ENCODE peak calls at places on chromosomes 3 and 15, in nine cellular contexts. One of them, this sample, is unnamed.

GRCh38 chr3:37736632-37737031 is 125.0 kb upstream of the CTDSPL start:
- DNase-seq in heart left ventricle: no peak
- DNase-seq in stomach: no peak
- DNase-seq in ovary: no peak
- DNase-seq in A549: no peak
- DNase-seq in CD8-positive, alpha-beta memory T cell: no peak
- DNase-seq in cardiac muscle cell: peak; percentile 18
- DNase-seq in neural progenitor cell: no peak
- DNase-seq in AG04450: no peak
- DNase-seq in this sample: no peak

GRCh38 chr3:15359677-15360397 is 27.5 kb upstream of the SH3BP5 start:
- DNase-seq in heart left ventricle: no peak
- DNase-seq in stomach: no peak
- DNase-seq in ovary: no peak
- DNase-seq in A549: no peak
- DNase-seq in CD8-positive, alpha-beta memory T cell: no peak
- DNase-seq in cardiac muscle cell: no peak
- DNase-seq in neural progenitor cell: no peak
- DNase-seq in AG04450: no peak
- DNase-seq in this sample: no peak

GRCh38 chr15:52408823-52409222 is 113.2 kb upstream of the MYO5C start:
- DNase-seq in heart left ventricle: no peak
- DNase-seq in stomach: no peak
- DNase-seq in ovary: no peak
- DNase-seq in A549: no peak
- DNase-seq in CD8-positive, alpha-beta memory T cell: no peak
- DNase-seq in cardiac muscle cell: no peak
- DNase-seq in neural progenitor cell: no peak
- DNase-seq in AG04450: no peak
- DNase-seq in this sample: no peak

GRCh38 chr3:52196977-52197376 is 983 bp upstream of the ALAS1 start:
- DNase-seq in heart left ventricle: no peak
- DNase-seq in stomach: peak; percentile 89
- DNase-seq in ovary: peak; percentile 53
- DNase-seq in A549: no peak
- DNase-seq in CD8-positive, alpha-beta memory T cell: no peak
- DNase-seq in cardiac muscle cell: no peak
- DNase-seq in neural progenitor cell: no peak
- DNase-seq in AG04450: no peak
- DNase-seq in this sample: no peak

GRCh38 chr3:170080605-170081004 is 42.8 kb downstream of the GPR160 start:
- DNase-seq in heart left ventricle: no peak
- DNase-seq in stomach: no peak
- DNase-seq in ovary: no peak
- DNase-seq in A549: no peak
- DNase-seq in CD8-positive, alpha-beta memory T cell: no peak
- DNase-seq in cardiac muscle cell: no peak
- DNase-seq in neural progenitor cell: no peak
- DNase-seq in AG04450: no peak
- DNase-seq in this sample: no peak

GRCh38 chr3:76990606-76991005 is 49.3 kb upstream of the ROBO2 start:
- DNase-seq in heart left ventricle: no peak
- DNase-seq in stomach: no peak
- DNase-seq in ovary: no peak
- DNase-seq in A549: no peak
- DNase-seq in CD8-positive, alpha-beta memory T cell: no peak
- DNase-seq in cardiac muscle cell: no peak
- DNase-seq in neural progenitor cell: no peak
- DNase-seq in AG04450: no peak
- DNase-seq in this sample: no peak

GRCh38 chr15:100120111-100120510 is 221.7 kb downstream of the ADAMTS17 start:
- DNase-seq in heart left ventricle: no peak
- DNase-seq in stomach: no peak
- DNase-seq in ovary: no peak
- DNase-seq in A549: no peak
- DNase-seq in CD8-positive, alpha-beta memory T cell: no peak
- DNase-seq in cardiac muscle cell: no peak
- DNase-seq in neural progenitor cell: no peak
- DNase-seq in AG04450: no peak
- DNase-seq in this sample: no peak

GRCh38 chr3:51680663-51681230 is 9.7 kb downstream of the TEX264 start:
- DNase-seq in heart left ventricle: no peak
- DNase-seq in stomach: no peak
- DNase-seq in ovary: no peak
- DNase-seq in A549: no peak
- DNase-seq in CD8-positive, alpha-beta memory T cell: peak; percentile 36
- DNase-seq in cardiac muscle cell: no peak
- DNase-seq in neural progenitor cell: no peak
- DNase-seq in AG04450: no peak
- DNase-seq in this sample: no peak

GRCh38 chr15:96268421-96269204 is 61.9 kb upstream of the NR2F2 start:
- DNase-seq in heart left ventricle: no peak
- DNase-seq in stomach: no peak
- DNase-seq in ovary: no peak
- DNase-seq in A549: no peak
- DNase-seq in CD8-positive, alpha-beta memory T cell: no peak
- DNase-seq in cardiac muscle cell: peak; percentile 48
- DNase-seq in neural progenitor cell: no peak
- DNase-seq in AG04450: no peak
- DNase-seq in this sample: no peak

GRCh38 chr15:77606142-77607034 is 26.3 kb downstream of the LINGO1 start:
- DNase-seq in heart left ventricle: no peak
- DNase-seq in stomach: no peak
- DNase-seq in ovary: no peak
- DNase-seq in A549: no peak
- DNase-seq in CD8-positive, alpha-beta memory T cell: no peak
- DNase-seq in cardiac muscle cell: peak; percentile 45
- DNase-seq in neural progenitor cell: no peak
- DNase-seq in AG04450: no peak
- DNase-seq in this sample: no peak

GRCh38 chr3:58880182-58880581 is 169.6 kb downstream of the CFAP20DC start:
- DNase-seq in heart left ventricle: no peak
- DNase-seq in stomach: no peak
- DNase-seq in ovary: no peak
- DNase-seq in A549: no peak
- DNase-seq in CD8-positive, alpha-beta memory T cell: no peak
- DNase-seq in cardiac muscle cell: no peak
- DNase-seq in neural progenitor cell: no peak
- DNase-seq in AG04450: no peak
- DNase-seq in this sample: no peak

GRCh38 chr15:73081321-73081958 is 29.2 kb downstream of the NEO1 start:
- DNase-seq in heart left ventricle: no peak
- DNase-seq in stomach: no peak
- DNase-seq in ovary: no peak
- DNase-seq in A549: peak; percentile 28
- DNase-seq in CD8-positive, alpha-beta memory T cell: no peak
- DNase-seq in cardiac muscle cell: peak; percentile 79
- DNase-seq in neural progenitor cell: peak; percentile 58
- DNase-seq in AG04450: peak; percentile 26
- DNase-seq in this sample: no peak

GRCh38 chr15:42493694-42494093 is 1.7 kb upstream of the SNAP23 start:
- DNase-seq in heart left ventricle: no peak
- DNase-seq in stomach: no peak
- DNase-seq in ovary: no peak
- DNase-seq in A549: no peak
- DNase-seq in CD8-positive, alpha-beta memory T cell: no peak
- DNase-seq in cardiac muscle cell: no peak
- DNase-seq in neural progenitor cell: no peak
- DNase-seq in AG04450: no peak
- DNase-seq in this sample: no peak

GRCh38 chr15:92922405-92923002 is 22.4 kb downstream of the CHD2 start:
- DNase-seq in heart left ventricle: no peak
- DNase-seq in stomach: no peak
- DNase-seq in ovary: no peak
- DNase-seq in A549: no peak
- DNase-seq in CD8-positive, alpha-beta memory T cell: no peak
- DNase-seq in cardiac muscle cell: no peak
- DNase-seq in neural progenitor cell: no peak
- DNase-seq in AG04450: no peak
- DNase-seq in this sample: no peak

GRCh38 chr15:92924216-92924615 is 24.1 kb downstream of the CHD2 start:
- DNase-seq in heart left ventricle: no peak
- DNase-seq in stomach: no peak
- DNase-seq in ovary: no peak
- DNase-seq in A549: no peak
- DNase-seq in CD8-positive, alpha-beta memory T cell: no peak
- DNase-seq in cardiac muscle cell: no peak
- DNase-seq in neural progenitor cell: no peak
- DNase-seq in AG04450: no peak
- DNase-seq in this sample: no peak

GRCh38 chr3:12143949-12144504 is 14.7 kb downstream of the TIMP4 start:
- DNase-seq in heart left ventricle: peak; percentile 61
- DNase-seq in stomach: peak; percentile 29
- DNase-seq in ovary: peak; percentile 32
- DNase-seq in A549: no peak
- DNase-seq in CD8-positive, alpha-beta memory T cell: no peak
- DNase-seq in cardiac muscle cell: peak; percentile 96
- DNase-seq in neural progenitor cell: no peak
- DNase-seq in AG04450: peak; percentile 66
- DNase-seq in this sample: no peak

GRCh38 chr3:22245122-22245521 is 494.1 kb upstream of the ZNF385D start:
- DNase-seq in heart left ventricle: no peak
- DNase-seq in stomach: no peak
- DNase-seq in ovary: no peak
- DNase-seq in A549: no peak
- DNase-seq in CD8-positive, alpha-beta memory T cell: no peak
- DNase-seq in cardiac muscle cell: peak; percentile 93
- DNase-seq in neural progenitor cell: no peak
- DNase-seq in AG04450: no peak
- DNase-seq in this sample: no peak

GRCh38 chr15:27638950-27639349 is 460.2 kb downstream of the OCA2 start:
- DNase-seq in heart left ventricle: no peak
- DNase-seq in stomach: no peak
- DNase-seq in ovary: no peak
- DNase-seq in A549: no peak
- DNase-seq in CD8-positive, alpha-beta memory T cell: no peak
- DNase-seq in cardiac muscle cell: no peak
- DNase-seq in neural progenitor cell: peak; percentile 8
- DNase-seq in AG04450: no peak
- DNase-seq in this sample: no peak
- H3K9me3 ChIP-seq in heart left ventricle: peaks cover 21% of the 10 kb centered on the region
- H3K9me3 ChIP-seq in stomach: peaks cover 34% of the 10 kb centered on the region
- H3K9me3 ChIP-seq in ovary: no peaks in the 10 kb centered on the region
- H3K9me3 ChIP-seq in A549: peaks cover 19% of the 10 kb centered on the region
- H3K9me3 ChIP-seq in CD8-positive, alpha-beta memory T cell: no peaks in the 10 kb centered on the region
- H3K9me3 ChIP-seq in cardiac muscle cell: no peaks in the 10 kb centered on the region
- H3K9me3 ChIP-seq in neural progenitor cell: no peaks in the 10 kb centered on the region
- H3K9me3 ChIP-seq in AG04450: peaks cover 17% of the 10 kb centered on the region
- H3K9me3 ChIP-seq in this sample: no peaks in the 10 kb centered on the region

GRCh38 chr3:6425289-6425820 is 435.6 kb upstream of the GRM7 start:
- DNase-seq in heart left ventricle: no peak
- DNase-seq in stomach: no peak
- DNase-seq in ovary: no peak
- DNase-seq in A549: no peak
- DNase-seq in CD8-positive, alpha-beta memory T cell: no peak
- DNase-seq in cardiac muscle cell: no peak
- DNase-seq in neural progenitor cell: no peak
- DNase-seq in AG04450: no peak
- DNase-seq in this sample: no peak

GRCh38 chr3:6416049-6416661 is 444.8 kb upstream of the GRM7 start:
- DNase-seq in heart left ventricle: no peak
- DNase-seq in stomach: no peak
- DNase-seq in ovary: no peak
- DNase-seq in A549: no peak
- DNase-seq in CD8-positive, alpha-beta memory T cell: no peak
- DNase-seq in cardiac muscle cell: no peak
- DNase-seq in neural progenitor cell: no peak
- DNase-seq in AG04450: no peak
- DNase-seq in this sample: no peak

GRCh38 chr3:6418492-6418891 is 442.4 kb upstream of the GRM7 start:
- DNase-seq in heart left ventricle: no peak
- DNase-seq in stomach: no peak
- DNase-seq in ovary: no peak
- DNase-seq in A549: no peak
- DNase-seq in CD8-positive, alpha-beta memory T cell: no peak
- DNase-seq in cardiac muscle cell: no peak
- DNase-seq in neural progenitor cell: no peak
- DNase-seq in AG04450: no peak
- DNase-seq in this sample: no peak

GRCh38 chr3:6417174-6417573 is 443.7 kb upstream of the GRM7 start:
- DNase-seq in heart left ventricle: no peak
- DNase-seq in stomach: no peak
- DNase-seq in ovary: no peak
- DNase-seq in A549: no peak
- DNase-seq in CD8-positive, alpha-beta memory T cell: no peak
- DNase-seq in cardiac muscle cell: no peak
- DNase-seq in neural progenitor cell: no peak
- DNase-seq in AG04450: no peak
- DNase-seq in this sample: no peak

GRCh38 chr3:6421666-6422065 is 439.2 kb upstream of the GRM7 start:
- DNase-seq in heart left ventricle: no peak
- DNase-seq in stomach: no peak
- DNase-seq in ovary: no peak
- DNase-seq in A549: no peak
- DNase-seq in CD8-positive, alpha-beta memory T cell: no peak
- DNase-seq in cardiac muscle cell: no peak
- DNase-seq in neural progenitor cell: no peak
- DNase-seq in AG04450: no peak
- DNase-seq in this sample: no peak
- H3K9me3 ChIP-seq in heart left ventricle: peaks cover 12% of the 10 kb centered on the region
- H3K9me3 ChIP-seq in stomach: peaks cover 29% of the 10 kb centered on the region
- H3K9me3 ChIP-seq in ovary: no peaks in the 10 kb centered on the region
- H3K9me3 ChIP-seq in A549: peaks cover 2% of the 10 kb centered on the region
- H3K9me3 ChIP-seq in CD8-positive, alpha-beta memory T cell: no peaks in the 10 kb centered on the region
- H3K9me3 ChIP-seq in cardiac muscle cell: no peaks in the 10 kb centered on the region
- H3K9me3 ChIP-seq in neural progenitor cell: no peaks in the 10 kb centered on the region
- H3K9me3 ChIP-seq in AG04450: peaks cover 20% of the 10 kb centered on the region
- H3K9me3 ChIP-seq in this sample: no peaks in the 10 kb centered on the region

DNA sequence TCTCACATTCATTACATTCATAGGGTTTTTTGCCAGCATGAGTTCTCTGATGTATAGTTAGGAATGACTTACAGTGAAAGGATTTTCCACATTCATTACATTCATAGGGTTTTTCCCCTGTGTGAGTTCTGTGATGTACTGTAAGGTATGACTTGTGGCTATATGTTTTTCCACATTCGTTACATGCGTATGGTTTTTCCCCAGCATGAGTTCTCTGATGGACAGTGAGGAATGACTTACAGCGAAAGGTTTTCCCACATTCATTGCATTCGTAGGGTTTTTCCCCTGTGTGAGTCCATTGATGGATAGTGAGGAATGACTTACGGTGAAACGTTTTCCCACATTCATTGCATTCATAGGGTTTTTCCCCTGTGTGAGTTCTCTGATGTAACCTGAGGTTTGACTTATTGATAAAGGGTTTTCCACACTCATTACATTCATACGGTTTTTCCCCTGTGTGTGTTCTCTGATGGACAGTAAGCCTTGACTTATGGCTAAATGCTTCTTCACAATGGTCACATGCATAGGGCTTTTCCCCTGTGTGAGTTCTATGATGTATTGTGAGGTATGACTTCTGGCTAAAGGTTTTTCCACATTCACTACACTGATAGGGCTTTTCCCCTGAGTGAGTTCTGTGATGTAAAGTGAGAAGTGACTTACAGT is 47.4 kb downstream of the ZNF717 start:
- DNase-seq in heart left ventricle: no peak
- DNase-seq in stomach: no peak
- DNase-seq in ovary: no peak
- DNase-seq in A549: no peak
- DNase-seq in CD8-positive, alpha-beta memory T cell: no peak
- DNase-seq in cardiac muscle cell: peak; percentile 18
- DNase-seq in neural progenitor cell: no peak
- DNase-seq in AG04450: no peak
- DNase-seq in this sample: no peak
- H3K9me3 ChIP-seq in heart left ventricle: peaks cover 100% of the 10 kb centered on the region
- H3K9me3 ChIP-seq in stomach: peaks cover 95% of the 10 kb centered on the region
- H3K9me3 ChIP-seq in ovary: no peaks in the 10 kb centered on the region
- H3K9me3 ChIP-seq in A549: peaks cover 42% of the 10 kb centered on the region
- H3K9me3 ChIP-seq in CD8-positive, alpha-beta memory T cell: peaks cover 62% of the 10 kb centered on the region
- H3K9me3 ChIP-seq in cardiac muscle cell: no peaks in the 10 kb centered on the region
- H3K9me3 ChIP-seq in neural progenitor cell: peaks cover 34% of the 10 kb centered on the region
- H3K9me3 ChIP-seq in AG04450: peaks cover 50% of the 10 kb centered on the region
- H3K9me3 ChIP-seq in this sample: peaks cover 54% of the 10 kb centered on the region

GRCh38 chr15:95148183-95148582 is 916.8 kb downstream of the MCTP2 start:
- DNase-seq in heart left ventricle: no peak
- DNase-seq in stomach: no peak
- DNase-seq in ovary: no peak
- DNase-seq in A549: no peak
- DNase-seq in CD8-positive, alpha-beta memory T cell: no peak
- DNase-seq in cardiac muscle cell: no peak
- DNase-seq in neural progenitor cell: no peak
- DNase-seq in AG04450: no peak
- DNase-seq in this sample: no peak
- H3K9me3 ChIP-seq in heart left ventricle: no peaks in the 10 kb centered on the region
- H3K9me3 ChIP-seq in stomach: no peaks in the 10 kb centered on the region
- H3K9me3 ChIP-seq in ovary: no peaks in the 10 kb centered on the region
- H3K9me3 ChIP-seq in A549: no peaks in the 10 kb centered on the region
- H3K9me3 ChIP-seq in CD8-positive, alpha-beta memory T cell: no peaks in the 10 kb centered on the region
- H3K9me3 ChIP-seq in cardiac muscle cell: no peaks in the 10 kb centered on the region
- H3K9me3 ChIP-seq in neural progenitor cell: no peaks in the 10 kb centered on the region
- H3K9me3 ChIP-seq in AG04450: no peaks in the 10 kb centered on the region
- H3K9me3 ChIP-seq in this sample: no peaks in the 10 kb centered on the region

This sample was measured in T-helper 17 cell.